ENCODE peak calls at places on chromosomes 12 and 14, in four cellular contexts. L is transverse colon, F is GM23338, B is esophagus muscularis mucosa. G is an unnamed sample. For H3K4me1, the result is how much of the 10 kb centered on the place peaks cover.

GRCh38 chr12:109982211-109982610 is 14.0 kb downstream of the GIT2 start:
- DNase-seq in L (no peak), F (no peak), B (no peak), G (no peak)

GRCh38 chr12:48903982-48904411 is 21.3 kb downstream of the FKBP11 start:
- DNase-seq in L (peak), F (peak), B (no peak), G (peak)

GRCh38 chr12:75455839-75456238 is 24.7 kb upstream of the GLIPR1 start:
- DNase-seq in L (no peak), F (no peak), B (no peak), G (no peak)

GRCh38 chr12:85971800-85972199 is 97.7 kb downstream of the NTS start:
- DNase-seq in L (no peak), F (no peak), B (no peak), G (no peak)

GRCh38 chr12:131603106-131604033 is 107.5 kb upstream of the SFSWAP start:
- DNase-seq in L (no peak), F (no peak), B (no peak), G (no peak)

GRCh38 chr14:70096866-70097265 is 91.9 kb downstream of the SLC8A3 start:
- DNase-seq in L (no peak), F (peak), B (no peak), G (no peak)

GRCh38 chr14:68651075-68651474 is 141.8 kb downstream of the ZFP36L1 start:
- DNase-seq in L (no peak), F (no peak), B (no peak), G (no peak)

GRCh38 chr12:55658212-55658611 is 21.5 kb downstream of the OR10P1 start:
- DNase-seq in L (no peak), F (no peak), B (no peak), G (no peak)

GRCh38 chr14:75453817-75454434 is 26.1 kb downstream of the JDP2 start:
- DNase-seq in L (no peak), F (peak), B (no peak), G (no peak)

GRCh38 chr14:75223664-75224154 is 47.3 kb upstream of the TMED10 start:
- DNase-seq in L (peak), F (peak), B (no peak), G (peak)

GRCh38 chr14:50726372-50727107 is 58.4 kb upstream of the SAV1 start:
- DNase-seq in L (no peak), F (no peak), B (no peak), G (no peak)

GRCh38 chr12:57850924-57851323 is 4.4 kb upstream of the CTDSP2 start:
- DNase-seq in L (no peak), F (peak), B (no peak), G (no peak)

GRCh38 chr12:124233041-124233836 is 61.7 kb upstream of the RFLNA start:
- DNase-seq in L (no peak), F (no peak), B (no peak), G (no peak)

GRCh38 chr12:122489038-122489437 is 11.7 kb downstream of the ZCCHC8 start:
- DNase-seq in L (no peak), F (no peak), B (no peak), G (no peak)

GRCh38 chr12:118544569-118544968 is 168.2 kb downstream of the SUDS3 start:
- DNase-seq in L (no peak), F (no peak), B (no peak), G (no peak)

GRCh38 chr12:46886541-46887041 is 60.8 kb upstream of the SLC38A4 start:
- DNase-seq in L (no peak), F (no peak), B (no peak), G (no peak)

DNA sequence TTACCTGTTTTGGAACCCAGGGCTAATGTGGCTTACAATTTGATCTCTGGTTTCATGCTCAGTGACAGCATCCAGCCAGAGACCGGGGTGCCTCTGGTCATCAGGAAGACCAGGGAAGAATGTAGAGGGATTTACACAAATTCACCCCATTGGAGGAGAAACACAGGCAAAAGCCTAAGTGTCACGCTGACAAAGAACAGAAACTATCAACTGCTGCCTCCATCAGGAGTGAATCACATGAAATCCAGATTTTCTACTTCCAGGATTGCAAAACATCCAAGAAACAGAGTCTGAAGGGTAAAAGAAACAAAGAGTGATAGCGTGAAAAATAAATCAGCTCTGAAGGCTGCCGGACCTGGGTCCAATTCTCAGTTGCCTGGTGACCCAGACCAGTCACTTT is 136.1 kb upstream of the MAP1LC3B2 start:
- DNase-seq in L (no peak), F (no peak), B (no peak), G (no peak)
- TF ChIP-seq POLR2AphosphoS5 in L (peak), F (no peak), B (peak), G (peak)

DNA sequence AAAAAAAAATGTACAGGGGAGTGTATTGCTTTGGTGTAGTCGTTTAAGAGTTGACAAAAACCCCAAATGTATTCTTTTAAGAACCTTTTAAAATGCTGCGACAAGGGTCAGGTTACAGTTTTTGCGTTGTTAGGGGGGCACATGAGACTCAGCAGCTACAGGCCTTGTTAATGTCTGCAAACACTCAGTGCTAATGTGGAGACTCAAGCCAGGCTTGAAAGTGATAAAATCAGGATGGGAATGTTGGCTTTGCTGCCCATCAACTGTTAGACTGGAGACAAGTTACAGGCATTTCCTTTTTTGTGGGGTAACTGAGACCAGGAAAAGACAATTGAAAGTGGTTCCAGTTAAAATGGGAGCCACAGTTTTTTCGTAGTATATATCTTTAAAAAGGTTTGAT is 84.8 kb downstream of the PRKCH start:
- DNase-seq in L (no peak), F (peak), B (peak), G (no peak)
- H3K27ac ChIP-seq in L (no peak), F (no peak), B (no peak), G (no peak)

GRCh38 chr14:56826214-56826613 is 15.9 kb upstream of the OTX2 start:
- DNase-seq in L (no peak), F (no peak), B (no peak), G (no peak)
- H3K4me1 ChIP-seq in L (under half), F (under half), B (under half), G (under half)

DNA sequence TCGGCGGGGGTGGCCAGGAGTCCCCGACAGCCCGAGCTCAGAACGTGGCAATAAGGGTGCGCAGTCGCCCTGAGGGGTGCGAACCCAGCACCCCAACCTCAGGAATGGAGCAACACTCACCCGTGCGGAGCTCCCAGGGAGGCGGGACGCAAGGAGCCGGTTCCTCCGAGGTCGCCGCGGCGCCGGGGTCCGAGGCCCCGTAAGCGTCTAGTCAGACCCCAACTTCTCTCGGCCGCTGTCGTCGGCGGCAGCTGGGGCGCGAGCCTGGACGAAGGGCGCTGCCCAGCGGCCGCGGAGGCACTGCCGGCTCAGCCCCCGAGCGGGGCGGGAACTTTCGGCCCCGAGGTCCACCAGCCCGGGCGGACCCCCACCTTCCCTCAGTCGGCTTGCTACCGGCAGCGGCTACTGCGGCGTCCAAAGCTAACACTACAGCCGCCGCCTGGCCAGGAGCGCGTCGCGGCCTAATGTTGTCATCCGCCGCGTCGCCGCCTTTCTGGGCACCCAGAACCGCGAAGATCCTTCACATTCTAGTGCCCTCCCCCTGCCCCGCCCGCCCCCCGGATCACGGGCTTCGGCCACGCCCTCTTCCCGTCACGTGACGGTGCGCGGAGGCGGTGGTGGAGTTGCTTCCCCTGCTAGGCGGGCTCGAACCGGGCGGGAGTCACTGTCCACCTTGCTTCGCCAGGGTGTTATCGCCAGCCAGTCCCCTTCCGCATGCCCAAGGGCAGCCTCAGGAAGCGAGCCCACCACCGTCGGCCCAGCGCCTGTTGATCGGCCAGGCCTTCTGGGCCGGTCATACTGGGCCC is at the start of gene OSBPL8:
- DNase-seq in L (peak), F (peak), B (peak), G (peak)
- TF ChIP-seq POLR2AphosphoS5 in L (peak), F (peak), B (peak), G (peak)

GRCh38 chr12:98828802-98829600 is 183.9 kb downstream of the APAF1 start:
- DNase-seq in L (no peak), F (no peak), B (no peak), G (no peak)
- H3K27ac ChIP-seq in L (no peak), F (no peak), B (no peak), G (no peak)